ENCODE peak calls at places on chromosome 2, in seven cellular contexts. X is mesendoderm, T is HCT116, P is HFF-Myc, N is cardiac fibroblast, U is cardiac muscle cell, W is mesenchymal stem cell. J is an unnamed sample.
A peak's percentile ranks its signal among the peaks of the same experiment; 100 is the strongest.

GRCh38 chr2:42100696-42101585 is 53.1 kb downstream of the PKDCC start:
- DNase-seq in X (peak; percentile 76), N (peak; percentile 88), U (no peak), T (no peak), W (peak; percentile 81), P (no peak), J (peak; percentile 55)

GRCh38 chr2:9230051-9230802 is 23.6 kb downstream of the ASAP2 start:
- DNase-seq in W (peak; percentile 90), P (no peak), U (no peak), X (no peak), T (no peak), N (peak; percentile 64), J (no peak)

GRCh38 chr2:72943540-72944395 is 26.4 kb downstream of the EMX1 start:
- DNase-seq in X (no peak), P (no peak), T (no peak), N (no peak), W (no peak), U (no peak), J (no peak)

GRCh38 chr2:195390686-195391085 is 266.3 kb upstream of the SLC39A10 start:
- DNase-seq in X (no peak), T (no peak), N (no peak), P (no peak), W (no peak), U (no peak), J (no peak)

GRCh38 chr2:189178726-189179606 is 595 bp downstream of the COL5A2 start:
- DNase-seq in X (peak; percentile 75), T (no peak), P (peak; percentile 50), W (peak; percentile 90), U (peak; percentile 56), N (peak; percentile 90), J (no peak)

GRCh38 chr2:98378901-98379300 is 32.6 kb downstream of the CNGA3 start:
- DNase-seq in X (no peak), N (peak; percentile 87), T (no peak), W (peak; percentile 13), U (peak; percentile 15), P (no peak), J (peak; percentile 87)

GRCh38 chr2:161250864-161251436 is 57.3 kb upstream of the PSMD14 start:
- DNase-seq in N (peak; percentile 54), P (no peak), U (peak; percentile 68), W (peak; percentile 52), T (peak; percentile 69), X (peak; percentile 92), J (no peak)

GRCh38 chr2:162011718-162012564 is 62.1 kb downstream of the DPP4 start:
- DNase-seq in U (no peak), T (no peak), P (no peak), X (peak; percentile 61), N (no peak), W (no peak), J (no peak)

GRCh38 chr2:109098251-109098920 is 30.6 kb upstream of the SH3RF3 start:
- DNase-seq in X (peak; percentile 60), N (peak; percentile 72), T (no peak), W (no peak), U (no peak), P (no peak), J (no peak)

GRCh38 chr2:180696005-180696404 is 284.4 kb upstream of the UBE2E3 start:
- DNase-seq in N (no peak), P (no peak), X (no peak), W (no peak), U (no peak), T (no peak), J (no peak)

GRCh38 chr2:222613715-222614331 is 42.1 kb downstream of the FARSB start:
- DNase-seq in N (peak; percentile 77), U (peak; percentile 60), W (peak; percentile 68), T (peak; percentile 15), P (peak; percentile 22), X (peak; percentile 76), J (peak; percentile 28)

GRCh38 chr2:122960727-122961641 is 1064.1 kb upstream of the CNTNAP5 start:
- DNase-seq in X (no peak), N (peak; percentile 91), T (no peak), W (peak; percentile 16), U (no peak), P (no peak), J (no peak)

GRCh38 chr2:227608469-227609338 is 5.9 kb downstream of the SCYGR3 start:
- DNase-seq in X (no peak), W (no peak), T (no peak), P (no peak), N (no peak), U (no peak), J (no peak)

GRCh38 chr2:98663521-98664090 is 55.2 kb downstream of the UNC50 start:
- DNase-seq in W (no peak), P (no peak), U (no peak), X (no peak), T (no peak), N (no peak), J (no peak)

GRCh38 chr2:59256290-59256689 is 1015.2 kb upstream of the FANCL start:
- DNase-seq in P (no peak), U (no peak), T (no peak), X (no peak), N (no peak), W (no peak), J (no peak)

GRCh38 chr2:95121150-95121494 is 486 bp downstream of the MRPS5 start:
- DNase-seq in N (peak; percentile 39), T (no peak), X (no peak), P (no peak), W (peak; percentile 64), U (no peak), J (no peak)

GRCh38 chr2:183079335-183079775 is 808 bp downstream of the DUSP19 start:
- DNase-seq in T (no peak), U (no peak), W (no peak), X (no peak), N (peak; percentile 26), P (no peak), J (peak; percentile 40)

GRCh38 chr2:119290859-119291587 is 67.4 kb downstream of the STEAP3 start:
- DNase-seq in U (peak; percentile 74), N (peak; percentile 74), X (peak; percentile 85), T (peak; percentile 69), P (peak; percentile 19), W (peak; percentile 59), J (peak; percentile 85)

GRCh38 chr2:100976634-100977391 is 25.3 kb upstream of the RPL31 start:
- DNase-seq in W (peak; percentile 93), P (no peak), N (peak; percentile 18), U (peak; percentile 11), T (no peak), X (no peak), J (no peak)

GRCh38 chr2:3612639-3613523 is 18.0 kb downstream of the COLEC11 start:
- DNase-seq in T (no peak), X (no peak), W (no peak), P (no peak), U (no peak), N (no peak), J (peak; percentile 10)

GRCh38 chr2:20185176-20186022 is 39.5 kb downstream of the SDC1 start:
- DNase-seq in U (no peak), W (peak; percentile 61), T (no peak), X (no peak), N (peak; percentile 48), P (no peak), J (no peak)

GRCh38 chr2:134912406-134912805 is 6.2 kb upstream of the CCNT2 start:
- DNase-seq in U (no peak), T (no peak), N (peak; percentile 14), W (peak; percentile 26), X (no peak), P (no peak), J (no peak)

GRCh38 chr2:215280326-215280725 is 31.5 kb upstream of the ATIC start:
- DNase-seq in X (no peak), P (no peak), W (no peak), U (no peak), N (peak; percentile 12), T (no peak), J (no peak)

GRCh38 chr2:191250400-191250799 is 5.2 kb downstream of the MYO1B start:
- DNase-seq in N (no peak), P (no peak), W (peak; percentile 28), T (no peak), X (no peak), U (no peak), J (no peak)

GRCh38 chr2:86301711-86302202 is 35.7 kb downstream of the REEP1 start:
- DNase-seq in N (peak; percentile 38), T (no peak), U (no peak), P (no peak), X (no peak), W (peak; percentile 42), J (no peak)

GRCh38 chr2:47799210-47799609 is 16.3 kb downstream of the MSH6 start:
- DNase-seq in U (no peak), N (no peak), P (no peak), W (no peak), X (no peak), T (no peak), J (no peak)

GRCh38 chr2:149729575-149729974 is 142.0 kb upstream of the MMADHC start:
- DNase-seq in U (no peak), W (no peak), T (no peak), P (no peak), X (no peak), N (no peak), J (no peak)
- H3K4me3 ChIP-seq in U (no peak overlapping the region), W (no peak overlapping the region), T (no peak overlapping the region), P (no peak overlapping the region), X (no peak overlapping the region), N (no peak overlapping the region), J (no peak overlapping the region)

GRCh38 chr2:66440692-66441091 is 5.8 kb downstream of the MEIS1 start:
- DNase-seq in N (peak; percentile 61), X (peak; percentile 44), T (no peak), P (no peak), W (peak; percentile 63), U (peak; percentile 80), J (peak; percentile 29)

GRCh38 chr2:66438498-66439290 is 3.8 kb downstream of the MEIS1 start:
- DNase-seq in U (no peak), W (peak; percentile 33), P (no peak), X (no peak), T (no peak), N (no peak), J (no peak)

GRCh38 chr2:66439291-66440010 is 4.5 kb downstream of the MEIS1 start:
- DNase-seq in U (no peak), P (no peak), X (peak; percentile 67), N (peak; percentile 41), W (peak; percentile 41), T (no peak), J (no peak)

GRCh38 chr2:66441651-66442365 is 6.9 kb downstream of the MEIS1 start:
- DNase-seq in P (no peak), W (peak; percentile 58), T (no peak), X (peak; percentile 25), N (no peak), U (no peak), J (no peak)

GRCh38 chr2:66440011-66440542 is 5.2 kb downstream of the MEIS1 start:
- DNase-seq in N (peak; percentile 53), X (peak; percentile 34), U (no peak), T (no peak), W (peak; percentile 62), P (no peak), J (no peak)
- H3K4me3 ChIP-seq in N (peak overlapping the region; percentile 83), X (no peak overlapping the region), U (peak overlapping the region; percentile 94), T (no peak overlapping the region), W (peak overlapping the region; percentile 46), P (peak overlapping the region; percentile 83), J (peak overlapping the region; percentile 82)

GRCh38 chr2:96906719-96907404 is 37.0 kb upstream of the SEMA4C start:
- DNase-seq in P (no peak), N (no peak), U (no peak), W (no peak), T (no peak), X (peak; percentile 69), J (peak; percentile 71)
- H3K4me3 ChIP-seq in P (no peak overlapping the region), N (no peak overlapping the region), U (no peak overlapping the region), W (no peak overlapping the region), T (no peak overlapping the region), X (no peak overlapping the region), J (no peak overlapping the region)

GRCh38 chr2:104977958-104978357 is 59.9 kb upstream of the MRPS9 start:
- DNase-seq in T (no peak), W (no peak), N (no peak), X (no peak), P (no peak), U (no peak), J (no peak)
- H3K4me3 ChIP-seq in T (no peak overlapping the region), W (no peak overlapping the region), N (no peak overlapping the region), X (no peak overlapping the region), P (no peak overlapping the region), U (no peak overlapping the region), J (no peak overlapping the region)